ENCODE peak calls at places on chromosomes 7 and 10, in nine cellular contexts. S, J, X, F, K, B, G, T and R are unnamed samples.

GRCh38 chr7:28956608-28957063 is 1.5 kb downstream of the TRIL start:
- DNase-seq in X (no peak), T (peak; percentile 40), G (no peak), J (no peak), F (peak; percentile 55), S (peak; percentile 54), K (peak; percentile 5), B (peak; percentile 92), R (no peak)

GRCh38 chr7:70776627-70777101 is 355.3 kb upstream of the GALNT17 start:
- DNase-seq in S (no peak), K (peak; percentile 21), B (no peak), J (no peak), X (no peak), F (peak; percentile 8), G (peak; percentile 13), T (peak; percentile 73), R (no peak)

GRCh38 chr10:28296023-28296422 is 6.8 kb downstream of the MPP7 start:
- DNase-seq in K (no peak), F (no peak), J (no peak), S (no peak), X (no peak), G (no peak), B (no peak), T (no peak), R (no peak)

GRCh38 chr7:151128716-151129115 is 38.8 kb downstream of the GBX1 start:
- DNase-seq in G (no peak), S (no peak), K (no peak), B (no peak), F (no peak), T (no peak), J (no peak), X (no peak), R (no peak)

GRCh38 chr7:28036748-28037147 is 143.8 kb downstream of the JAZF1 start:
- DNase-seq in G (no peak), X (no peak), S (no peak), K (no peak), B (no peak), J (no peak), F (peak; percentile 16), T (no peak), R (no peak)

GRCh38 chr10:4181075-4181474 is 396.1 kb upstream of the KLF6 start:
- DNase-seq in S (no peak), F (no peak), X (no peak), G (no peak), B (no peak), T (no peak), J (no peak), K (no peak), R (no peak)

GRCh38 chr7:18086165-18087030 is 58.8 kb upstream of the PRPS1L1 start:
- DNase-seq in F (peak; percentile 9), K (no peak), S (no peak), X (no peak), T (peak; percentile 3), G (no peak), J (no peak), B (peak; percentile 24), R (no peak)

GRCh38 chr7:38973760-38974159 is 3.9 kb upstream of the POU6F2 start:
- DNase-seq in S (no peak), X (no peak), F (no peak), K (no peak), T (peak; percentile 16), G (no peak), B (no peak), J (no peak), R (no peak)

GRCh38 chr7:47432988-47433895 is 148.7 kb downstream of the TNS3 start:
- DNase-seq in K (no peak), J (no peak), B (no peak), F (peak; percentile 33), X (no peak), T (no peak), S (no peak), G (no peak), R (no peak)

GRCh38 chr7:139618482-139619366 is 95.2 kb downstream of the CLEC2L start:
- DNase-seq in B (peak; percentile 49), J (no peak), G (no peak), F (peak; percentile 26), X (no peak), T (peak; percentile 71), K (peak; percentile 41), S (no peak), R (no peak)

GRCh38 chr7:70571403-70571911 is 560.5 kb upstream of the GALNT17 start:
- DNase-seq in T (no peak), K (peak; percentile 36), J (no peak), S (no peak), B (no peak), F (peak; percentile 70), X (no peak), G (no peak), R (peak; percentile 46)

GRCh38 chr7:44555350-44555749 is 14.2 kb upstream of the NPC1L1 start:
- DNase-seq in J (no peak), S (no peak), B (no peak), X (no peak), G (no peak), F (no peak), T (no peak), K (no peak), R (no peak)

GRCh38 chr7:83072576-83073517 is 89.8 kb downstream of the PCLO start:
- DNase-seq in B (no peak), F (peak; percentile 16), K (no peak), S (no peak), T (no peak), J (no peak), X (no peak), G (no peak), R (no peak)

GRCh38 chr10:5659702-5660528 is 6.5 kb downstream of the ASB13 start:
- DNase-seq in F (peak; percentile 73), X (no peak), K (peak; percentile 79), J (no peak), B (peak; percentile 36), S (no peak), T (no peak), G (no peak), R (peak; percentile 55)

GRCh38 chr10:31315453-31315852 is 3.6 kb upstream of the ZEB1 start:
- DNase-seq in X (no peak), K (peak; percentile 82), B (no peak), T (no peak), S (no peak), F (peak; percentile 54), G (no peak), J (no peak), R (no peak)

GRCh38 chr7:111752022-111752582 is 189.8 kb upstream of the IMMP2L start:
- DNase-seq in K (peak; percentile 44), B (peak; percentile 86), S (peak; percentile 37), G (peak; percentile 18), J (no peak), F (peak; percentile 30), T (peak; percentile 77), X (peak; percentile 14), R (no peak)

GRCh38 chr10:106355450-106355849 is 809.1 kb downstream of the SORCS1 start:
- DNase-seq in S (no peak), J (no peak), T (no peak), F (no peak), B (peak; percentile 23), G (no peak), X (no peak), K (no peak), R (no peak)

GRCh38 chr10:36748128-36748871 is 377.1 kb upstream of the ANKRD30A start:
- DNase-seq in S (no peak), F (no peak), K (no peak), G (no peak), X (no peak), T (no peak), J (no peak), B (no peak), R (no peak)

GRCh38 chr10:112981553-112981952 is 31.5 kb downstream of the TCF7L2 start:
- DNase-seq in G (no peak), K (no peak), T (no peak), X (no peak), J (no peak), B (no peak), F (no peak), S (no peak), R (no peak)

GRCh38 chr10:29344073-29344820 is 55.4 kb downstream of the LYZL1 start:
- DNase-seq in X (no peak), S (no peak), F (peak; percentile 62), B (peak; percentile 77), G (no peak), K (peak; percentile 32), T (peak; percentile 95), J (no peak), R (no peak)